ENCODE peak calls at places on chromosomes 7 and 10, in nine cellular contexts. One of them, this sample, is unnamed.

GRCh38 chr10:111835562-111835961 is 348.0 kb downstream of the GPAM start:
- DNase-seq in tibial artery: no peak
- DNase-seq in HL-60: no peak
- DNase-seq in H1: no peak
- DNase-seq in PC-9: no peak
- DNase-seq in thyroid gland: no peak
- DNase-seq in body of pancreas: peak; percentile 10
- DNase-seq in uterus: no peak
- DNase-seq in astrocyte: peak; percentile 73
- DNase-seq in this sample: no peak

GRCh38 chr7:134154581-134155130 is 27.5 kb downstream of the LRGUK start:
- DNase-seq in tibial artery: no peak
- DNase-seq in HL-60: no peak
- DNase-seq in H1: no peak
- DNase-seq in astrocyte: peak; percentile 12
- DNase-seq in thyroid gland: no peak
- DNase-seq in uterus: no peak
- DNase-seq in body of pancreas: no peak
- DNase-seq in PC-9: no peak
- DNase-seq in this sample: no peak

GRCh38 chr7:45699726-45700390 is 125.7 kb downstream of the ADCY1 start:
- DNase-seq in astrocyte: no peak
- DNase-seq in thyroid gland: no peak
- DNase-seq in body of pancreas: no peak
- DNase-seq in H1: no peak
- DNase-seq in HL-60: no peak
- DNase-seq in tibial artery: peak; percentile 48
- DNase-seq in PC-9: no peak
- DNase-seq in uterus: peak; percentile 8
- DNase-seq in this sample: peak; percentile 10

GRCh38 chr10:50622497-50623298 is 1.1 kb downstream of the SGMS1 start:
- DNase-seq in uterus: peak; percentile 32
- DNase-seq in HL-60: peak; percentile 35
- DNase-seq in thyroid gland: peak; percentile 55
- DNase-seq in astrocyte: peak; percentile 37
- DNase-seq in H1: no peak
- DNase-seq in body of pancreas: peak; percentile 55
- DNase-seq in PC-9: no peak
- DNase-seq in tibial artery: peak; percentile 73
- DNase-seq in this sample: peak; percentile 62

GRCh38 chr10:110547139-110547761 is 20.2 kb upstream of the SMC3 start:
- DNase-seq in astrocyte: peak; percentile 45
- DNase-seq in HL-60: no peak
- DNase-seq in tibial artery: no peak
- DNase-seq in thyroid gland: no peak
- DNase-seq in uterus: no peak
- DNase-seq in PC-9: no peak
- DNase-seq in H1: peak; percentile 29
- DNase-seq in body of pancreas: no peak
- DNase-seq in this sample: no peak

GRCh38 chr7:36264123-36264916 is 111.3 kb downstream of the EEPD1 start:
- DNase-seq in HL-60: peak; percentile 80
- DNase-seq in astrocyte: no peak
- DNase-seq in H1: no peak
- DNase-seq in tibial artery: no peak
- DNase-seq in uterus: no peak
- DNase-seq in PC-9: no peak
- DNase-seq in body of pancreas: peak; percentile 35
- DNase-seq in thyroid gland: no peak
- DNase-seq in this sample: no peak

GRCh38 chr10:71773221-71773971 is at the start of gene VSIR:
- DNase-seq in HL-60: peak; percentile 89
- DNase-seq in body of pancreas: peak; percentile 82
- DNase-seq in PC-9: peak; percentile 89
- DNase-seq in thyroid gland: peak; percentile 91
- DNase-seq in H1: peak; percentile 95
- DNase-seq in astrocyte: peak; percentile 47
- DNase-seq in uterus: peak; percentile 89
- DNase-seq in tibial artery: peak; percentile 96
- DNase-seq in this sample: peak; percentile 92

GRCh38 chr10:72334196-72334831 is 20.4 kb downstream of the DNAJB12 start:
- DNase-seq in uterus: no peak
- DNase-seq in thyroid gland: no peak
- DNase-seq in astrocyte: peak; percentile 72
- DNase-seq in PC-9: no peak
- DNase-seq in tibial artery: no peak
- DNase-seq in body of pancreas: peak; percentile 69
- DNase-seq in H1: peak; percentile 57
- DNase-seq in HL-60: no peak
- DNase-seq in this sample: no peak

GRCh38 chr7:23431596-23432284 is 38.6 kb downstream of the IGF2BP3 start:
- DNase-seq in astrocyte: peak; percentile 14
- DNase-seq in uterus: no peak
- DNase-seq in H1: no peak
- DNase-seq in HL-60: no peak
- DNase-seq in thyroid gland: no peak
- DNase-seq in body of pancreas: no peak
- DNase-seq in tibial artery: no peak
- DNase-seq in PC-9: no peak
- DNase-seq in this sample: no peak

GRCh38 chr10:22159979-22160378 is 57.8 kb downstream of the EBLN1 start:
- DNase-seq in PC-9: no peak
- DNase-seq in body of pancreas: no peak
- DNase-seq in uterus: no peak
- DNase-seq in tibial artery: no peak
- DNase-seq in H1: no peak
- DNase-seq in HL-60: no peak
- DNase-seq in astrocyte: no peak
- DNase-seq in thyroid gland: no peak
- DNase-seq in this sample: no peak

GRCh38 chr7:133676805-133677370 is 424.0 kb downstream of the EXOC4 start:
- DNase-seq in body of pancreas: no peak
- DNase-seq in tibial artery: no peak
- DNase-seq in HL-60: no peak
- DNase-seq in uterus: no peak
- DNase-seq in astrocyte: peak; percentile 58
- DNase-seq in PC-9: no peak
- DNase-seq in thyroid gland: no peak
- DNase-seq in H1: no peak
- DNase-seq in this sample: no peak

GRCh38 chr10:63657812-63658211 is 136.6 kb downstream of the REEP3 start:
- DNase-seq in uterus: no peak
- DNase-seq in tibial artery: no peak
- DNase-seq in H1: no peak
- DNase-seq in body of pancreas: no peak
- DNase-seq in PC-9: no peak
- DNase-seq in HL-60: no peak
- DNase-seq in astrocyte: no peak
- DNase-seq in thyroid gland: no peak
- DNase-seq in this sample: no peak

GRCh38 chr10:7917736-7918135 is 99.4 kb downstream of the TAF3 start:
- DNase-seq in H1: no peak
- DNase-seq in body of pancreas: no peak
- DNase-seq in astrocyte: no peak
- DNase-seq in HL-60: no peak
- DNase-seq in tibial artery: no peak
- DNase-seq in PC-9: no peak
- DNase-seq in thyroid gland: no peak
- DNase-seq in uterus: no peak
- DNase-seq in this sample: no peak

GRCh38 chr7:139744768-139745250 is 33.0 kb downstream of the HIPK2 start:
- DNase-seq in H1: no peak
- DNase-seq in thyroid gland: no peak
- DNase-seq in PC-9: no peak
- DNase-seq in tibial artery: no peak
- DNase-seq in uterus: peak; percentile 39
- DNase-seq in HL-60: no peak
- DNase-seq in astrocyte: no peak
- DNase-seq in body of pancreas: no peak
- DNase-seq in this sample: peak; percentile 86

GRCh38 chr7:131530137-131530536 is 26.3 kb downstream of the PODXL start:
- DNase-seq in H1: no peak
- DNase-seq in astrocyte: no peak
- DNase-seq in PC-9: no peak
- DNase-seq in tibial artery: no peak
- DNase-seq in body of pancreas: no peak
- DNase-seq in HL-60: no peak
- DNase-seq in thyroid gland: no peak
- DNase-seq in uterus: no peak
- DNase-seq in this sample: no peak

GRCh38 chr7:4693152-4693551 is 11.1 kb downstream of the FOXK1 start:
- DNase-seq in uterus: no peak
- DNase-seq in PC-9: no peak
- DNase-seq in HL-60: no peak
- DNase-seq in H1: no peak
- DNase-seq in body of pancreas: no peak
- DNase-seq in thyroid gland: no peak
- DNase-seq in astrocyte: no peak
- DNase-seq in tibial artery: no peak
- DNase-seq in this sample: no peak
- H3K27ac ChIP-seq in uterus: peak overlapping the region; percentile 91
- H3K27ac ChIP-seq in PC-9: peak overlapping the region; percentile 23
- H3K27ac ChIP-seq in HL-60: no peak overlapping the region
- H3K27ac ChIP-seq in H1: no peak overlapping the region
- H3K27ac ChIP-seq in body of pancreas: no peak overlapping the region
- H3K27ac ChIP-seq in thyroid gland: peak overlapping the region; percentile 46
- H3K27ac ChIP-seq in astrocyte: no peak overlapping the region
- H3K27ac ChIP-seq in tibial artery: peak overlapping the region; percentile 88
- H3K27ac ChIP-seq in this sample: no peak overlapping the region

DNA sequence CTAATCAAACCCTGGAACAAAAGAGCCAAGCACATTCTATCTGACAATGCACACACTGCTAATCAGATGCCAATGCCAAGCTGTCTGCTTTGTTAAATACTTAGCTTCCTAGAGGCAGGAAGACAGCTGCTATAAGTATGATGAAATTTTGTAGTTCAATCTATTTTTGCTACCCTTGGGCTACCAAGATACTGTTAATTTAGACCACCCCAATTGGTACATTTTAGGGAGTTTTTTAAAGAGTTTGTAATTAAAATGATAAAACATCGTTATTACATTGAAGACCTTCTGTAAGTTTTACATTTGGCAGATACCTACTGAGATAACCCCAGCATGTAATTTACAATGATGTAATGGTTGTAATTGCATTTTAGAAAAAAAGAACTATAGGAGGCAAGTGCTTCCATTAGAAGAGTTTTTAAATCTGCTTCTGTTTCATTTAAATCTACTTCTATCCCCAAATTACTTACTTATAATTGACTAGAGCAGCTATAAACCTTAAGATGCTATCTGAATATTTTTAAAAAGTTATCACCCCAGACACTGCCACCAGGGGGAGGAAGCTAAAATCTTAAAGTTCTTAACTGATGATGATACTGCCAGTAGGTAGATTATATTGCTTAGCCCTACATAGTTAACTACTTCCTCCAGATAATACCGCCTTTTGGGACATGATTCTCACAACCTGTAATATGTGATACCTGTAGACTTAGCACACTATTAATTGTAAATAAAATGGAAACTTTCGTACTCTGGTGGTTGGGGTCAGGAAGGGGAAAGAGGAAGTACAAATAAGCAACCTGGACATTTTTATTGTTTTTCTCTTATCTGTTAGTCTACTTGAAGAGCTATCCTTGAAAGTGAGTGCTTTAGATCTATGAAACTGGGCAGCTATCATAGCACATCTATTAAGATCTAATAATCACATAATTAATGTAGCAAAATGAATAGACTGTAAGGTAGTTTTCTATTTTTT is 268.8 kb downstream of the ADK start:
- DNase-seq in PC-9: no peak
- DNase-seq in H1: no peak
- DNase-seq in tibial artery: no peak
- DNase-seq in thyroid gland: no peak
- DNase-seq in astrocyte: no peak
- DNase-seq in uterus: peak; percentile 18
- DNase-seq in HL-60: no peak
- DNase-seq in body of pancreas: no peak
- DNase-seq in this sample: no peak
- TF ChIP-seq CTCF in PC-9: peak; percentile 60
- TF ChIP-seq CTCF in H1: no peak
- TF ChIP-seq CTCF in tibial artery: peak; percentile 17
- TF ChIP-seq CTCF in thyroid gland: peak; percentile 14
- TF ChIP-seq CTCF in astrocyte: peak; percentile 42
- TF ChIP-seq CTCF in uterus: peak; percentile 48
- TF ChIP-seq CTCF in HL-60: no peak
- TF ChIP-seq CTCF in body of pancreas: peak; percentile 21
- TF ChIP-seq CTCF in this sample: peak; percentile 30

GRCh38 chr10:91190876-91191580 is 29.4 kb upstream of the PCGF5 start:
- DNase-seq in H1: no peak
- DNase-seq in PC-9: no peak
- DNase-seq in astrocyte: peak; percentile 48
- DNase-seq in HL-60: no peak
- DNase-seq in uterus: no peak
- DNase-seq in body of pancreas: no peak
- DNase-seq in tibial artery: no peak
- DNase-seq in thyroid gland: no peak
- DNase-seq in this sample: no peak

GRCh38 chr10:91197044-91197651 is 23.3 kb upstream of the PCGF5 start:
- DNase-seq in tibial artery: no peak
- DNase-seq in astrocyte: peak; percentile 56
- DNase-seq in thyroid gland: no peak
- DNase-seq in uterus: no peak
- DNase-seq in body of pancreas: no peak
- DNase-seq in PC-9: no peak
- DNase-seq in HL-60: no peak
- DNase-seq in H1: no peak
- DNase-seq in this sample: no peak

GRCh38 chr10:91191581-91191919 is 28.9 kb upstream of the PCGF5 start:
- DNase-seq in tibial artery: no peak
- DNase-seq in uterus: no peak
- DNase-seq in thyroid gland: no peak
- DNase-seq in HL-60: no peak
- DNase-seq in PC-9: no peak
- DNase-seq in body of pancreas: no peak
- DNase-seq in astrocyte: no peak
- DNase-seq in H1: no peak
- DNase-seq in this sample: no peak

GRCh38 chr10:91196268-91197043 is 24.0 kb upstream of the PCGF5 start:
- DNase-seq in tibial artery: no peak
- DNase-seq in PC-9: no peak
- DNase-seq in thyroid gland: no peak
- DNase-seq in HL-60: no peak
- DNase-seq in body of pancreas: no peak
- DNase-seq in astrocyte: no peak
- DNase-seq in H1: no peak
- DNase-seq in uterus: no peak
- DNase-seq in this sample: no peak

GRCh38 chr10:91194497-91195179 is 25.8 kb upstream of the PCGF5 start:
- DNase-seq in H1: no peak
- DNase-seq in uterus: no peak
- DNase-seq in tibial artery: no peak
- DNase-seq in PC-9: no peak
- DNase-seq in body of pancreas: no peak
- DNase-seq in thyroid gland: no peak
- DNase-seq in HL-60: no peak
- DNase-seq in astrocyte: peak; percentile 66
- DNase-seq in this sample: no peak
- H3K27ac ChIP-seq in H1: no peak overlapping the region
- H3K27ac ChIP-seq in uterus: no peak overlapping the region
- H3K27ac ChIP-seq in tibial artery: no peak overlapping the region
- H3K27ac ChIP-seq in PC-9: no peak overlapping the region
- H3K27ac ChIP-seq in body of pancreas: no peak overlapping the region
- H3K27ac ChIP-seq in thyroid gland: no peak overlapping the region
- H3K27ac ChIP-seq in HL-60: no peak overlapping the region
- H3K27ac ChIP-seq in astrocyte: no peak overlapping the region
- H3K27ac ChIP-seq in this sample: no peak overlapping the region

GRCh38 chr10:101287922-101288638 is 58.8 kb upstream of the LBX1 start:
- DNase-seq in tibial artery: no peak
- DNase-seq in PC-9: no peak
- DNase-seq in thyroid gland: peak; percentile 7
- DNase-seq in H1: peak; percentile 82
- DNase-seq in uterus: no peak
- DNase-seq in HL-60: no peak
- DNase-seq in astrocyte: no peak
- DNase-seq in body of pancreas: peak; percentile 37
- DNase-seq in this sample: no peak
- TF ChIP-seq CTCF in tibial artery: peak; percentile 22
- TF ChIP-seq CTCF in PC-9: peak; percentile 22
- TF ChIP-seq CTCF in thyroid gland: no peak
- TF ChIP-seq CTCF in H1: peak; percentile 85
- TF ChIP-seq CTCF in uterus: no peak
- TF ChIP-seq CTCF in HL-60: no peak
- TF ChIP-seq CTCF in astrocyte: no peak
- TF ChIP-seq CTCF in body of pancreas: peak; percentile 8
- TF ChIP-seq CTCF in this sample: peak; percentile 9

This sample was measured in right lobe of liver.